ENCODE peak calls at places on chromosomes 11 and 22, in five cellular contexts. I is CD8-positive, alpha-beta memory T cell; X is A549; E is mammary epithelial cell; T is neural progenitor cell. C is an unnamed sample. For H3K4me1, the result is how much of the 10 kb centered on the place peaks cover.

GRCh38 chr11:107830915-107831540 is 27.6 kb downstream of the SLC35F2 start:
- DNase-seq in X (no peak), T (no peak), E (peak), I (no peak), C (no peak)

GRCh38 chr22:28034145-28034759 is 115.2 kb upstream of the PITPNB start:
- DNase-seq in E (no peak), I (no peak), X (no peak), T (no peak), C (no peak)

GRCh38 chr11:95908826-95909225 is 15.1 kb downstream of the MTMR2 start:
- DNase-seq in T (no peak), E (peak), I (no peak), X (no peak), C (peak)

GRCh38 chr11:70510106-70510505 is 111.8 kb downstream of the CTTN start:
- DNase-seq in I (no peak), T (no peak), E (no peak), X (no peak), C (no peak)

GRCh38 chr11:69241844-69242582 is 51.9 kb upstream of the MYEOV start:
- DNase-seq in I (no peak), X (no peak), T (no peak), E (no peak), C (no peak)

GRCh38 chr22:39205344-39206021 is 39.3 kb downstream of the PDGFB start:
- DNase-seq in E (peak), T (no peak), X (peak), I (peak), C (peak)

GRCh38 chr22:37488337-37489135 is 2.4 kb upstream of the MFNG start:
- DNase-seq in X (no peak), E (no peak), T (no peak), I (no peak), C (no peak)

GRCh38 chr22:47000256-47000655 is 237.8 kb downstream of the TBC1D22A start:
- DNase-seq in E (no peak), T (no peak), I (no peak), X (no peak), C (no peak)

GRCh38 chr11:1843796-1844195 is 5.0 kb downstream of the TNNI2 start:
- DNase-seq in X (no peak), E (no peak), I (no peak), T (no peak), C (no peak)

GRCh38 chr11:121630041-121630440 is 177.3 kb upstream of the SORL1-AS1 start:
- DNase-seq in T (no peak), I (no peak), E (peak), X (no peak), C (peak)

GRCh38 chr11:46347637-46348311 is 511 bp downstream of the DGKZ start:
- DNase-seq in X (no peak), T (no peak), I (no peak), E (no peak), C (peak)

GRCh38 chr11:28826807-28827206 is 718.6 kb downstream of the METTL15 start:
- DNase-seq in X (no peak), T (no peak), I (no peak), E (no peak), C (no peak)

GRCh38 chr11:67639438-67639859 is at the start of gene TBX10:
- DNase-seq in E (no peak), X (no peak), I (no peak), T (no peak), C (no peak)

GRCh38 chr11:911031-911889 is 650 bp upstream of the CHID1 start:
- DNase-seq in T (peak), X (peak), I (no peak), E (peak), C (peak)

GRCh38 chr11:94196363-94196762 is 67.7 kb downstream of the PANX1 start:
- DNase-seq in X (no peak), T (no peak), E (peak), I (no peak), C (peak)

GRCh38 chr11:8056810-8057463 is 24.1 kb upstream of the TUB start:
- DNase-seq in T (no peak), E (no peak), I (peak), X (no peak), C (peak)

GRCh38 chr11:35126879-35127576 is 11.9 kb upstream of the CD44 start:
- DNase-seq in E (no peak), X (no peak), T (no peak), I (no peak), C (no peak)

GRCh38 chr11:61298663-61299244 is 3.6 kb upstream of the VWCE start:
- DNase-seq in X (no peak), T (no peak), I (no peak), E (no peak), C (peak)

GRCh38 chr22:30828187-30829155 is 133.8 kb downstream of the OSBP2 start:
- DNase-seq in I (no peak), X (no peak), T (no peak), E (no peak), C (no peak)

GRCh38 chr22:37930270-37930951 is 23.0 kb downstream of the C22orf23 start:
- DNase-seq in I (no peak), X (peak), E (no peak), T (peak), C (peak)

GRCh38 chr22:31980628-31981027 is 36.3 kb downstream of the YWHAH start:
- DNase-seq in X (no peak), E (no peak), T (no peak), I (no peak), C (no peak)

GRCh38 chr11:105368711-105369110 is 229.1 kb upstream of the CARD18 start:
- DNase-seq in E (no peak), I (no peak), X (no peak), T (no peak), C (no peak)

GRCh38 chr22:44332946-44333345 is 20.2 kb upstream of the SHISAL1 start:
- DNase-seq in I (no peak), X (no peak), T (no peak), E (no peak), C (no peak)

GRCh38 chr22:41699264-41700104 is at the start of gene MEI1:
- DNase-seq in T (peak), I (peak), X (peak), E (peak), C (peak)

GRCh38 chr11:7936615-7937014 is 4.9 kb downstream of the OR10A3 start:
- DNase-seq in T (no peak), E (peak), X (no peak), I (no peak), C (no peak)

GRCh38 chr11:117220568-117220967 is 11.3 kb downstream of the PCSK7 start:
- DNase-seq in X (no peak), E (no peak), T (no peak), I (no peak), C (no peak)

GRCh38 chr11:836700-837099 is 3.9 kb downstream of the CD151 start:
- DNase-seq in E (no peak), X (no peak), T (no peak), I (no peak), C (no peak)

GRCh38 chr22:27885977-27886842 is 32.8 kb downstream of the PITPNB start:
- DNase-seq in T (peak), I (peak), E (peak), X (peak), C (peak)

GRCh38 chr11:46930089-46930488 is 6.5 kb upstream of the CSTPP1 start:
- DNase-seq in X (peak), E (peak), I (no peak), T (no peak), C (peak)

GRCh38 chr11:6201486-6201885 is 2.5 kb downstream of the OR52W1 start:
- DNase-seq in E (peak), T (no peak), X (no peak), I (no peak), C (peak)

GRCh38 chr22:25045176-25045575 is 92.7 kb downstream of the KIAA1671 start:
- DNase-seq in X (no peak), T (no peak), I (no peak), E (no peak), C (no peak)

GRCh38 chr11:72380132-72380503 is 54.2 kb downstream of the CLPB start:
- DNase-seq in E (no peak), X (no peak), T (no peak), I (no peak), C (no peak)

GRCh38 chr11:61152816-61153592 is 8.2 kb downstream of the VPS37C start:
- DNase-seq in E (peak), X (no peak), T (no peak), I (no peak), C (peak)

GRCh38 chr11:33712436-33712835 is 11.8 kb upstream of the C11orf91 start:
- DNase-seq in T (no peak), I (no peak), X (no peak), E (no peak), C (no peak)

GRCh38 chr22:38148252-38148651 is 33.4 kb downstream of the PLA2G6 start:
- DNase-seq in T (no peak), E (peak), X (no peak), I (no peak), C (peak)

GRCh38 chr22:44618400-44618799 is 83.6 kb upstream of the PRR5 start:
- DNase-seq in X (no peak), T (no peak), I (no peak), E (no peak), C (no peak)

GRCh38 chr11:88012456-88012855 is 162.8 kb downstream of the RAB38 start:
- DNase-seq in X (no peak), I (no peak), E (no peak), T (peak), C (no peak)

GRCh38 chr11:134283461-134284230 is 7.5 kb downstream of the GLB1L3 start:
- DNase-seq in E (no peak), X (no peak), T (no peak), I (no peak), C (no peak)
- H3K27ac ChIP-seq in E (no peak), X (no peak), T (no peak), I (no peak), C (no peak)

DNA sequence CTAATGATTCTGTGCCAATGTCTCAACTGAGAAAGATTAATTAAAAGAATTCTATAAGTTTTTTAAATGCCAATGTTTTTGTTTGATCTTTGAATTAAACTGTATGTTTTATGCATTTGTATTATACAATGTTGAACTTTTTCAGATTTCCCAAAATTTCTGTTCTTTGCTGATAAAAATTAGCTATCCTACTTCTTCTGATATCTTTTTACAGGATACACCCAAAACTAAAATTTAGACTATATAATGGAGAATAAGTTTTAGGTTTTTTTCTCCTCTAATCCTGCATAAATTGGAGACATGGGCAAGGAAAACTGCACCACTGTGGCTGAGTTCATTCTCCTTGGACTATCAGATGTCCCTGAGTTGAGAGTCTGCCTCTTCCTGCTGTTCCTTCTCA is at the start of gene OR5L2:
- DNase-seq in X (no peak), E (no peak), I (no peak), T (no peak), C (no peak)
- H3K4me3 ChIP-seq in X (no peak), E (no peak), I (no peak), T (no peak), C (no peak)

DNA sequence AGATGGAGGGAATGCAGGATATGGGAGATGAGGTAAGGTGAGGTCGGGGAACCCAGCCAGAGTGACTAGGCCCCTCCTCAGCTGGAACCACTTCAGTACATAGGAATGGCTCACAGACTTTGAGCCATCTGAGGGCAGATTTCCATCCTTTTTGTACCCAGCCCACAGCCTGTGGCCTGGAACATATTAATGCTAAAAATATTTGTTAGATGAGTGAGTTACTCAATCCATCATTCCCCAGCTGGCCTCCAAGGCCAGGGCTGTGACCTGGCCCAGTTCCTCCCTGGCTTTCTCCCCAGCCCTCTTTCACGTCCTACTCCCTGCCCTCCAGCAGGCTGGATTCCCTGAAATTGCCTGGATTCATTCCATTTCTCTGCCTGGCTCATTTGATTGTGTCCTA is 57.2 kb upstream of the PRDM11 start:
- DNase-seq in T (no peak), E (peak), I (no peak), X (peak), C (peak)
- H3K4me1 ChIP-seq in T (half or more), E (under half), I (under half), X (under half), C (half or more)

GRCh38 chr11:102453921-102454320 is 1.4 kb upstream of the TMEM123 start:
- DNase-seq in X (no peak), E (no peak), I (no peak), T (no peak), C (no peak)
- H3K27ac ChIP-seq in X (peak), E (no peak), I (no peak), T (no peak), C (no peak)

DNA sequence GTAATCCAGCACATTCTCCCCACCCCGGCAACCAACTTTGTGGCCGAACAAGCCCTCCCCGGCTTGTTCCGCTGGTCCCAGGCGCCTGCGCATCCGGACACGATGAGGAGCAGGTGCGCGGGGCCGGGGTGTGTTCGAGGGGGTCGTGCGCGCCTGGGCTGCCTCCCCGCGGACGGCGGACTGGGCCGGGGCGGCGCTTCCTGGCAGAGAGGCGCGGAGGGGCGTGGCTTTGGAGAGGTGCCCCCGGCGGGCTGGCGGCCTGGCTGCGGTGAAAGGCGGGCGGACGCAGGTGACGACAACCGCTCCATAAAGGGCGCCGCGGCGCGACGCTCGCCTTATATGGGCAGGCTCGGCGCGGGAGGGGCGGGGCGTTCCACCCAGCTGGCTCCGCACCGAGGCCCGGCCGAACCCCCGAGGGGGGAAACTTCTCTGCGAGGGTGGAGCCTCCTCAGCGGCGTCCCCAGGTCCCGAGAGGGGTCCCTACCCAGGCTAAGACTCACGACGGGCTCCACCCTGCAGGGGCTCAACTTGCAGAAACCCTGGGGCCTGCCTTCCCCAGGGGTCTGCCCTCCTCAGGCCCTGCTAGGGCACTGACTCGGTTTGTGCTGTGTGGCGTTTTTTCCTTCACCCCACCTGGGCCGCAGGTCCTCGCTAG is 26.4 kb downstream of the TXN2 start:
- DNase-seq in T (peak), E (peak), X (peak), I (peak), C (peak)
- H3K4me3 ChIP-seq in T (peak), E (peak), X (peak), I (peak), C (peak)